ENCODE peak calls at places on chromosomes 6 and 20, in six cellular contexts. L is body of pancreas, B is natural killer cell, U is suprapubic skin, T is AG04450, E is endothelial cell. G is an unnamed sample.

GRCh38 chr6:6680524-6680923 is 92.0 kb downstream of the LY86 start:
- DNase-seq in L (no peak), B (no peak), U (no peak), T (no peak), E (no peak), G (no peak)

GRCh38 chr20:41249371-41249770 is 68.2 kb downstream of the ZHX3 start:
- DNase-seq in L (peak; percentile 47), B (no peak), U (peak; percentile 83), T (peak; percentile 38), E (no peak), G (no peak)

GRCh38 chr6:117920493-117920845 is 13.4 kb downstream of the SLC35F1 start:
- DNase-seq in L (no peak), B (no peak), U (no peak), T (no peak), E (no peak), G (no peak)

GRCh38 chr6:116966675-116967576 is 89.9 kb downstream of the RFX6 start:
- DNase-seq in L (no peak), B (no peak), U (no peak), T (no peak), E (no peak), G (no peak)

GRCh38 chr6:132359891-132360290 is 41.4 kb downstream of the MOXD1 start:
- DNase-seq in L (no peak), B (no peak), U (no peak), T (no peak), E (no peak), G (no peak)

GRCh38 chr20:52180167-52180840 is 11.3 kb downstream of the ZFP64 start:
- DNase-seq in L (no peak), B (no peak), U (no peak), T (no peak), E (no peak), G (no peak)

GRCh38 chr20:32945710-32946221 is 58.5 kb downstream of the SUN5 start:
- DNase-seq in L (no peak), B (no peak), U (no peak), T (peak; percentile 3), E (peak; percentile 31), G (no peak)

GRCh38 chr6:102798631-102799030 is 1405.1 kb downstream of the GRIK2 start:
- DNase-seq in L (no peak), B (no peak), U (no peak), T (no peak), E (peak; percentile 56), G (no peak)

GRCh38 chr6:33206027-33206863 is 1.8 kb downstream of the HSD17B8 start:
- DNase-seq in L (no peak), B (no peak), U (peak; percentile 50), T (no peak), E (no peak), G (no peak)

GRCh38 chr20:41174782-41175181 is 37.4 kb downstream of the PLCG1 start:
- DNase-seq in L (no peak), B (peak; percentile 4), U (no peak), T (no peak), E (no peak), G (no peak)

GRCh38 chr20:64109831-64110391 is 2.5 kb upstream of the NPBWR2 start:
- DNase-seq in L (no peak), B (peak; percentile 7), U (peak; percentile 48), T (no peak), E (no peak), G (peak; percentile 38)

GRCh38 chr6:142744836-142745235 is 200.1 kb downstream of the HIVEP2 start:
- DNase-seq in L (no peak), B (no peak), U (no peak), T (no peak), E (no peak), G (no peak)

GRCh38 chr6:135938588-135939215 is 87.2 kb downstream of the PDE7B start:
- DNase-seq in L (peak; percentile 13), B (no peak), U (no peak), T (no peak), E (no peak), G (no peak)
- TF ChIP-seq CTCF in L (peak; percentile 35), B (no peak), U (no peak), T (peak; percentile 46), E (peak; percentile 15), G (peak; percentile 40)

GRCh38 chr6:134317471-134318131 is at the start of gene SGK1:
- DNase-seq in L (peak; percentile 26), B (no peak), U (no peak), T (no peak), E (peak; percentile 9), G (no peak)
- TF ChIP-seq CTCF in L (peak; percentile 7), B (no peak), U (no peak), T (peak; percentile 21), E (no peak), G (no peak)

GRCh38 chr6:8889514-8889913 is 454.2 kb upstream of the SLC35B3 start:
- DNase-seq in L (no peak), B (no peak), U (no peak), T (no peak), E (no peak), G (no peak)

GRCh38 chr6:8888468-8888867 is 453.1 kb upstream of the SLC35B3 start:
- DNase-seq in L (no peak), B (no peak), U (no peak), T (no peak), E (no peak), G (no peak)
- TF ChIP-seq CTCF in L (peak; percentile 29), B (no peak), U (peak; percentile 25), T (no peak), E (peak; percentile 59), G (peak; percentile 72)

DNA sequence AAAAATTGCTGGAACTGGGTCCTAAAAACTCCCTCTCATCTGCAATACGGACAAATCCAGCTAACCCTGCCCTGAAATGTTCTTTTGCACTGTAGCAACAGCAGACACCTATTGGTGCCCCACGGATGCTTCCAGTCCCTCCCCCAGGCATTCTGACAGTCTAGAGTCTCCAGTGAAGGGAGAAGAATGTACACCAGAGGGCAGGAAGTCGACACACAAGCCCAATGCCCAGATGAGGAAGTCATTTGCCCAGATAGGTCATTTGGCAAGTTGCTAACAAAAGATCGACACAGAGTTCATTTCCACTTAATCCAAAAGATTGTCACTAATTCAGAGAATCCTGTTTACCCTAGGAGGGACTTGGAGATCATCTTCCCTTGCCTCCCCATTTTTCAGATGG is 293.0 kb upstream of the PRDM1 start:
- DNase-seq in L (no peak), B (no peak), U (no peak), T (no peak), E (no peak), G (peak; percentile 59)
- TF ChIP-seq CTCF in L (no peak), B (no peak), U (no peak), T (no peak), E (no peak), G (peak; percentile 72)

GRCh38 chr6:139230421-139230840 is 61.4 kb downstream of the TXLNB start:
- DNase-seq in L (no peak), B (no peak), U (no peak), T (no peak), E (no peak), G (no peak)
- TF ChIP-seq CTCF in L (no peak), B (no peak), U (no peak), T (peak; percentile 17), E (no peak), G (no peak)

GRCh38 chr20:47231382-47232042 is 125.0 kb downstream of the ZMYND8 start:
- DNase-seq in L (no peak), B (no peak), U (no peak), T (peak; percentile 79), E (no peak), G (no peak)
- TF ChIP-seq CTCF in L (no peak), B (no peak), U (no peak), T (peak; percentile 56), E (no peak), G (no peak)

DNA sequence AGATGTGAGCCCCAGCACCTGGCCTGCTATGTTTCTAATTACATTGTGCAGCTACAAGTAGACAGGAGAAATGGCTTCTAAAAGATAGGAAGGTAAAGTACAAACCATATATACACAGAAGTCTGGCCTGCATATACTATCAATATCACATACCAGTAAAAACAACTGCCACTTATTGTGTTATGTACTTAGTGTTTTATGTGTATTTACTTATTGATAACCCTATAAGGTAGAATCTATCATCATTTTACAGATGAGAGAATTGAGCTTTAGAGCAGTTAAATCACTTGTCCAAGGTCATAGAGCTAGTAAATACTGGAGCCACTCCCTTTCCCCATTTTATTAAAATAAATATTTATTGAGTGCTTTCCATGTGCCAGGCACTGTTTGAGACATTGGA is 102.4 kb upstream of the PRDM1 start:
- DNase-seq in L (no peak), B (no peak), U (no peak), T (no peak), E (no peak), G (no peak)
- TF ChIP-seq CTCF in L (no peak), B (no peak), U (no peak), T (no peak), E (no peak), G (no peak)